ENCODE peak calls at places on chromosome 1, in nine cellular contexts. One of them, this sample, is unnamed.

GRCh38 chr1:202320081-202320405 is 21.7 kb downstream of the UBE2T start:
- DNase-seq in neural progenitor cell: no peak
- DNase-seq in lung: no peak
- DNase-seq in sigmoid colon: no peak
- DNase-seq in esophagus muscularis mucosa: no peak
- DNase-seq in AG10803: no peak
- DNase-seq in GM20000: no peak
- DNase-seq in fibroblast of mammary gland: no peak
- DNase-seq in lower leg skin: no peak
- DNase-seq in this sample: no peak

GRCh38 chr1:27519341-27520258 is 29.6 kb upstream of the WASF2 start:
- DNase-seq in GM20000: no peak
- DNase-seq in fibroblast of mammary gland: no peak
- DNase-seq in esophagus muscularis mucosa: no peak
- DNase-seq in lower leg skin: no peak
- DNase-seq in lung: no peak
- DNase-seq in sigmoid colon: no peak
- DNase-seq in AG10803: no peak
- DNase-seq in neural progenitor cell: peak; percentile 81
- DNase-seq in this sample: no peak

GRCh38 chr1:6198646-6199297 is 623 bp downstream of the RPL22 start:
- DNase-seq in lower leg skin: no peak
- DNase-seq in neural progenitor cell: no peak
- DNase-seq in fibroblast of mammary gland: no peak
- DNase-seq in sigmoid colon: no peak
- DNase-seq in AG10803: no peak
- DNase-seq in lung: no peak
- DNase-seq in GM20000: no peak
- DNase-seq in esophagus muscularis mucosa: no peak
- DNase-seq in this sample: no peak

GRCh38 chr1:2258996-2259395 is 30.9 kb downstream of the SKI start:
- DNase-seq in lung: no peak
- DNase-seq in fibroblast of mammary gland: no peak
- DNase-seq in esophagus muscularis mucosa: no peak
- DNase-seq in neural progenitor cell: no peak
- DNase-seq in lower leg skin: no peak
- DNase-seq in sigmoid colon: no peak
- DNase-seq in AG10803: no peak
- DNase-seq in GM20000: no peak
- DNase-seq in this sample: no peak

GRCh38 chr1:29471487-29472313 is 235.4 kb downstream of the PTPRU start:
- DNase-seq in lower leg skin: peak; percentile 78
- DNase-seq in lung: no peak
- DNase-seq in neural progenitor cell: no peak
- DNase-seq in fibroblast of mammary gland: peak; percentile 1
- DNase-seq in GM20000: no peak
- DNase-seq in sigmoid colon: peak; percentile 39
- DNase-seq in esophagus muscularis mucosa: no peak
- DNase-seq in AG10803: no peak
- DNase-seq in this sample: no peak

GRCh38 chr1:152067150-152067549 is 21.7 kb downstream of the TCHHL1 start:
- DNase-seq in AG10803: no peak
- DNase-seq in sigmoid colon: no peak
- DNase-seq in fibroblast of mammary gland: no peak
- DNase-seq in lower leg skin: no peak
- DNase-seq in lung: no peak
- DNase-seq in neural progenitor cell: no peak
- DNase-seq in esophagus muscularis mucosa: no peak
- DNase-seq in GM20000: no peak
- DNase-seq in this sample: no peak

GRCh38 chr1:43348343-43348808 is 10.4 kb upstream of the CDC20 start:
- DNase-seq in fibroblast of mammary gland: no peak
- DNase-seq in esophagus muscularis mucosa: no peak
- DNase-seq in neural progenitor cell: no peak
- DNase-seq in sigmoid colon: no peak
- DNase-seq in lung: no peak
- DNase-seq in AG10803: no peak
- DNase-seq in GM20000: no peak
- DNase-seq in lower leg skin: peak; percentile 88
- DNase-seq in this sample: no peak

GRCh38 chr1:86951430-86951829 is 37.0 kb downstream of the HS2ST1 start:
- DNase-seq in AG10803: no peak
- DNase-seq in lung: no peak
- DNase-seq in fibroblast of mammary gland: no peak
- DNase-seq in esophagus muscularis mucosa: no peak
- DNase-seq in sigmoid colon: no peak
- DNase-seq in GM20000: no peak
- DNase-seq in neural progenitor cell: no peak
- DNase-seq in lower leg skin: no peak
- DNase-seq in this sample: no peak

GRCh38 chr1:24735619-24736375 is 9.4 kb upstream of the CLIC4 start:
- DNase-seq in lower leg skin: no peak
- DNase-seq in esophagus muscularis mucosa: no peak
- DNase-seq in lung: no peak
- DNase-seq in sigmoid colon: peak; percentile 66
- DNase-seq in fibroblast of mammary gland: peak; percentile 63
- DNase-seq in AG10803: peak; percentile 74
- DNase-seq in neural progenitor cell: peak; percentile 61
- DNase-seq in GM20000: no peak
- DNase-seq in this sample: no peak

GRCh38 chr1:163144418-163144817 is 58.3 kb downstream of the RGS5 start:
- DNase-seq in lower leg skin: no peak
- DNase-seq in neural progenitor cell: no peak
- DNase-seq in fibroblast of mammary gland: peak; percentile 38
- DNase-seq in GM20000: no peak
- DNase-seq in AG10803: no peak
- DNase-seq in sigmoid colon: no peak
- DNase-seq in esophagus muscularis mucosa: no peak
- DNase-seq in lung: no peak
- DNase-seq in this sample: no peak

GRCh38 chr1:166080965-166081870 is 85.6 kb downstream of the FAM78B start:
- DNase-seq in esophagus muscularis mucosa: no peak
- DNase-seq in AG10803: peak; percentile 36
- DNase-seq in lower leg skin: no peak
- DNase-seq in sigmoid colon: no peak
- DNase-seq in fibroblast of mammary gland: peak; percentile 14
- DNase-seq in lung: no peak
- DNase-seq in GM20000: no peak
- DNase-seq in neural progenitor cell: no peak
- DNase-seq in this sample: no peak

GRCh38 chr1:31978853-31979400 is 34.7 kb upstream of the KHDRBS1 start:
- DNase-seq in fibroblast of mammary gland: no peak
- DNase-seq in lung: no peak
- DNase-seq in sigmoid colon: no peak
- DNase-seq in esophagus muscularis mucosa: no peak
- DNase-seq in GM20000: no peak
- DNase-seq in neural progenitor cell: peak; percentile 31
- DNase-seq in lower leg skin: no peak
- DNase-seq in AG10803: no peak
- DNase-seq in this sample: no peak

GRCh38 chr1:180915426-180915965 is 2.8 kb downstream of the KIAA1614 start:
- DNase-seq in neural progenitor cell: no peak
- DNase-seq in AG10803: no peak
- DNase-seq in sigmoid colon: no peak
- DNase-seq in lung: no peak
- DNase-seq in fibroblast of mammary gland: no peak
- DNase-seq in esophagus muscularis mucosa: no peak
- DNase-seq in lower leg skin: no peak
- DNase-seq in GM20000: no peak
- DNase-seq in this sample: no peak
- TF ChIP-seq CTCF in neural progenitor cell: no peak
- TF ChIP-seq CTCF in AG10803: no peak
- TF ChIP-seq CTCF in sigmoid colon: no peak
- TF ChIP-seq CTCF in lung: no peak
- TF ChIP-seq CTCF in fibroblast of mammary gland: no peak
- TF ChIP-seq CTCF in esophagus muscularis mucosa: no peak
- TF ChIP-seq CTCF in lower leg skin: no peak
- TF ChIP-seq CTCF in GM20000: no peak
- TF ChIP-seq CTCF in this sample: no peak

GRCh38 chr1:154550070-154550469 is 8.4 kb downstream of the UBE2Q1 start:
- DNase-seq in AG10803: no peak
- DNase-seq in sigmoid colon: no peak
- DNase-seq in esophagus muscularis mucosa: no peak
- DNase-seq in neural progenitor cell: no peak
- DNase-seq in fibroblast of mammary gland: no peak
- DNase-seq in lower leg skin: no peak
- DNase-seq in lung: no peak
- DNase-seq in GM20000: no peak
- DNase-seq in this sample: no peak

GRCh38 chr1:154549371-154549770 is 9.1 kb downstream of the UBE2Q1 start:
- DNase-seq in neural progenitor cell: no peak
- DNase-seq in esophagus muscularis mucosa: no peak
- DNase-seq in AG10803: no peak
- DNase-seq in sigmoid colon: no peak
- DNase-seq in fibroblast of mammary gland: no peak
- DNase-seq in GM20000: no peak
- DNase-seq in lung: no peak
- DNase-seq in lower leg skin: no peak
- DNase-seq in this sample: no peak

GRCh38 chr1:154546264-154547043 is 12.0 kb downstream of the UBE2Q1 start:
- DNase-seq in lung: peak; percentile 56
- DNase-seq in neural progenitor cell: peak; percentile 84
- DNase-seq in fibroblast of mammary gland: peak; percentile 63
- DNase-seq in AG10803: peak; percentile 49
- DNase-seq in sigmoid colon: peak; percentile 75
- DNase-seq in GM20000: peak; percentile 83
- DNase-seq in lower leg skin: no peak
- DNase-seq in esophagus muscularis mucosa: no peak
- DNase-seq in this sample: peak; percentile 53

GRCh38 chr1:154547333-154547732 is 11.1 kb downstream of the UBE2Q1 start:
- DNase-seq in GM20000: no peak
- DNase-seq in sigmoid colon: peak; percentile 18
- DNase-seq in fibroblast of mammary gland: no peak
- DNase-seq in esophagus muscularis mucosa: no peak
- DNase-seq in lower leg skin: no peak
- DNase-seq in lung: no peak
- DNase-seq in AG10803: no peak
- DNase-seq in neural progenitor cell: no peak
- DNase-seq in this sample: no peak

DNA sequence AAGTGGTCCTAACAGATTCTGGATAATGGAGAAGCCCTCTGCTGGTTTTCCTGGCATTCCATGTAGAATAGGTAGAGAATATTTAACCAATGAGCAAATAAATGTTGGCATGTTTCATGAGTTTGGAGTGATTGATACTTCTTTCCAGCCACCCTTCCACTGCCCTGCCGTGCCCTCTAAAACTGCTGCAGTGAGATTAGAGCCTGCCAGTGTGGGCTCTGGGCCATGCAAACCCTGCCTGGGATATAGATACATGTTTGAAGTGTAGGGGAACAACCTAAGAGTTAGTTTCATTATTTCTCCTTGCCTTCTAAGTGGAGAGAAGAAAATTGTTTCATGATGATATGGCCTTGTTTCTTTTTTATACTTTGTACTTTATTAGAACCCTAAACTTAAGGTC is 10.4 kb downstream of the UBE2Q1 start:
- DNase-seq in fibroblast of mammary gland: no peak
- DNase-seq in AG10803: no peak
- DNase-seq in esophagus muscularis mucosa: no peak
- DNase-seq in sigmoid colon: no peak
- DNase-seq in lung: no peak
- DNase-seq in neural progenitor cell: no peak
- DNase-seq in lower leg skin: no peak
- DNase-seq in GM20000: no peak
- DNase-seq in this sample: no peak
- TF ChIP-seq CTCF in fibroblast of mammary gland: no peak
- TF ChIP-seq CTCF in AG10803: no peak
- TF ChIP-seq CTCF in esophagus muscularis mucosa: no peak
- TF ChIP-seq CTCF in sigmoid colon: no peak
- TF ChIP-seq CTCF in lung: no peak
- TF ChIP-seq CTCF in neural progenitor cell: no peak
- TF ChIP-seq CTCF in lower leg skin: no peak
- TF ChIP-seq CTCF in GM20000: no peak
- TF ChIP-seq CTCF in this sample: no peak

DNA sequence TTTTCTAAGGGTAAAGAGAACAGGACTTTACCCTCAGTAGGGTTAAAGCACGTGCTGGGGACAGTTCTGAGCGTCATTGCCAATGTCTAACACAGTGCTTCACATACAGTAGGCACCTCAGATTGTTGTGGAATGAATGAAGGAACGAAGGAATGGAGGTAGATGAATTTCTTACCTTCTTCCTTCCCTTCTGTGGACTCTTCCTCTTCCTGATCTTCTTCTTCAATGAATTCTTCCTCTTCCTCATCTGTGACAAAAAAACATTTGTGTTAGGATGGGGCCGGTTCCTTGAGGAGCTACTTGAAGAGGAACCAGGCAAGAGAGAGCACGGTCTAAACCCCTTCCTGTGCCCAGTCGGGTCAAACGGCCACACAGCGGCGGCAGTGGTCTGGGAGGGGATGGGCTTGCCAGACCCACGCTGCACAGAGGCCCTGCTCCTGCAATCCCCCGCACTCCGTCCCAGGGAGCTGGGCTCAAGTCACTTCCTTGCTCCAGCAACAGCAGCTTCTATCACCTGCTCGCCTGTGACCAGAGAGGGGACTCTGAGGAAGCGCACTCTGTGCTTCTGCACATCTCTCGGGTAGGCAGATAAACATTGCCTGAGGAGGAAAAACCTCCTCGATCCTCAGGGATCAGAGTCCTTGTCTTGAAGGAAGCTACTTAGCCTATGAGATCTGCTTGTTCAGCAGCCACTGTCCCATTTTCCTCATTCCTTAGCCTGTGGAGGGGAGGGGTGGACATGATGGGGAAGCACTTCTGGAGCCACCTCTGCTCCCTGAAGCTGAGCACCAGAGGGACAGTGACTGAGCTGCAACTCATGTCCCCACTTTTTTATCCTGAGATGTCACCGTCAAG is 8.0 kb upstream of the SLC30A2 start:
- DNase-seq in sigmoid colon: no peak
- DNase-seq in esophagus muscularis mucosa: no peak
- DNase-seq in neural progenitor cell: peak; percentile 48
- DNase-seq in lung: no peak
- DNase-seq in lower leg skin: no peak
- DNase-seq in fibroblast of mammary gland: no peak
- DNase-seq in AG10803: no peak
- DNase-seq in GM20000: no peak
- DNase-seq in this sample: no peak
- TF ChIP-seq CTCF in sigmoid colon: no peak
- TF ChIP-seq CTCF in esophagus muscularis mucosa: no peak
- TF ChIP-seq CTCF in neural progenitor cell: no peak
- TF ChIP-seq CTCF in lung: no peak
- TF ChIP-seq CTCF in lower leg skin: no peak
- TF ChIP-seq CTCF in fibroblast of mammary gland: no peak
- TF ChIP-seq CTCF in AG10803: no peak
- TF ChIP-seq CTCF in GM20000: no peak
- TF ChIP-seq CTCF in this sample: no peak

DNA sequence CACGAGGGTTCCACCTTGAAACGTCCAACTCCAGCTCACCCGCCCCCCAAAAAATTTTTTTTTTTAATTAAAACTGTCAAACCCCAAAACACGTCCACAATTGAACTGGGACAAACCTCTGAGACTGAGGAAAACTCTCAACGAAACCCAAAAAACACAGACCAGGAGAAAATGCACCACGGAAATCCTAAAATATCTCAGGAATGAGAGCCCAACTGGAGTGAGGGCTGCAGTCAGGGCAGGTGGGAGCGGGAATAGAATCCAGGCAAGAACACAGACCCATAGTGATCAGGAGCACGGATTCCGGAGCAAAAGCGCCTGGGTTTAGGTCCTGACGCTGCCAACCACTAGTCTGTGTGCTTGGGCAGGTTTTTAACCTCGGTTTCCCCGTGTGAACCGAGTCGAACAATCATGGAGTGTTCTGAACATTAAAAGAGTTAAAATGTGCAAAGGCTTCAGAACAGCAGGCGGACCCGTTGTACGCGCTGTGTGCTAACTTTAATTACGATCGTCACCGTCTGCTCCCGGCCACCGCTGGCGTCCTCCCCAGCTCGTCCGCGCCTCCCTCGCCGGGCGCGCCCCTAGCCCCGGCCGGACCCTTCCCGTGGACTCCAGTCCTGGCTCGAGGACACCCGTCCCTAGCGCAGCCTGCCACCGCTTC is 624 bp downstream of the ARHGAP29 start:
- DNase-seq in GM20000: no peak
- DNase-seq in sigmoid colon: peak; percentile 70
- DNase-seq in AG10803: peak; percentile 43
- DNase-seq in lung: peak; percentile 34
- DNase-seq in fibroblast of mammary gland: peak; percentile 54
- DNase-seq in lower leg skin: no peak
- DNase-seq in neural progenitor cell: peak; percentile 70
- DNase-seq in esophagus muscularis mucosa: no peak
- DNase-seq in this sample: peak; percentile 36
- TF ChIP-seq CTCF in GM20000: no peak
- TF ChIP-seq CTCF in sigmoid colon: peak; percentile 17
- TF ChIP-seq CTCF in AG10803: peak; percentile 42
- TF ChIP-seq CTCF in lung: no peak
- TF ChIP-seq CTCF in fibroblast of mammary gland: peak; percentile 30
- TF ChIP-seq CTCF in lower leg skin: no peak
- TF ChIP-seq CTCF in neural progenitor cell: peak; percentile 6
- TF ChIP-seq CTCF in esophagus muscularis mucosa: no peak
- TF ChIP-seq CTCF in this sample: peak; percentile 53